ENCODE peak calls at places on chromosomes 11 and 22, in five cellular contexts. M, I, Q, V and S are unnamed samples.

GRCh38 chr11:17673951-17674350 is 45.4 kb upstream of the MYOD1 start:
- DNase-seq in M (no peak), I (no peak), Q (no peak), V (no peak), S (no peak)

GRCh38 chr22:49971232-49972162 is 10.9 kb downstream of the PIM3 start:
- DNase-seq in M (peak; percentile 90), I (no peak), Q (no peak), V (peak; percentile 22), S (no peak)

GRCh38 chr11:33735166-33735425 is 1.1 kb downstream of the CD59 start:
- DNase-seq in M (no peak), I (no peak), Q (no peak), V (no peak), S (no peak)

GRCh38 chr11:8283510-8284272 is 20.0 kb upstream of the LMO1 start:
- DNase-seq in M (peak; percentile 39), I (no peak), Q (no peak), V (no peak), S (no peak)

GRCh38 chr22:25848954-25849353 is 107.0 kb downstream of the MYO18B start:
- DNase-seq in M (no peak), I (no peak), Q (no peak), V (no peak), S (no peak)

GRCh38 chr11:79902493-79902892 is 461.7 kb upstream of the TENM4 start:
- DNase-seq in M (no peak), I (no peak), Q (no peak), V (no peak), S (no peak)

GRCh38 chr11:69481393-69481844 is at the start of gene LINC01488:
- DNase-seq in M (no peak), I (no peak), Q (no peak), V (no peak), S (no peak)

GRCh38 chr11:67303132-67303988 is at the start of gene SSH3:
- DNase-seq in M (peak; percentile 61), I (no peak), Q (no peak), V (peak; percentile 44), S (no peak)

GRCh38 chr11:84824624-84825023 is 802.5 kb downstream of the DLG2 start:
- DNase-seq in M (no peak), I (no peak), Q (no peak), V (no peak), S (no peak)

GRCh38 chr11:113721462-113722066 is 15.5 kb upstream of the TMPRSS5 start:
- DNase-seq in M (no peak), I (no peak), Q (no peak), V (no peak), S (no peak)

GRCh38 chr11:59281177-59281576 is 68.5 kb upstream of the MPEG1 start:
- DNase-seq in M (no peak), I (no peak), Q (no peak), V (no peak), S (no peak)

GRCh38 chr22:45903355-45904149 is 73.4 kb downstream of the WNT7B start:
- DNase-seq in M (peak; percentile 45), I (no peak), Q (no peak), V (no peak), S (no peak)

GRCh38 chr11:721347-721912 is 15.4 kb downstream of the EPS8L2 start:
- DNase-seq in M (no peak), I (no peak), Q (no peak), V (no peak), S (no peak)

GRCh38 chr11:90468923-90469322 is 246.1 kb upstream of the CHORDC1 start:
- DNase-seq in M (no peak), I (no peak), Q (no peak), V (no peak), S (peak; percentile 54)

GRCh38 chr11:114440971-114441810 is 1.9 kb downstream of the REXO2 start:
- DNase-seq in M (no peak), I (no peak), Q (no peak), V (no peak), S (no peak)

GRCh38 chr22:46049726-46050450 is 72.9 kb upstream of the WNT7B start:
- DNase-seq in M (peak; percentile 12), I (no peak), Q (no peak), V (no peak), S (no peak)

GRCh38 chr11:35523351-35523768 is 2.1 kb downstream of the PAMR1 start:
- DNase-seq in M (no peak), I (no peak), Q (no peak), V (no peak), S (no peak)

GRCh38 chr22:36470162-36470993 is 11.1 kb downstream of the TXN2 start:
- DNase-seq in M (peak; percentile 85), I (no peak), Q (peak; percentile 73), V (peak; percentile 72), S (peak; percentile 69)

GRCh38 chr11:73983764-73984543 is 1.3 kb upstream of the UCP2 start:
- DNase-seq in M (no peak), I (no peak), Q (no peak), V (no peak), S (no peak)

GRCh38 chr11:116240661-116241060 is 532.1 kb downstream of the BUD13 start:
- DNase-seq in M (no peak), I (no peak), Q (no peak), V (no peak), S (no peak)

GRCh38 chr11:128715691-128716153 is 21.9 kb downstream of the FLI1 start:
- DNase-seq in M (no peak), I (no peak), Q (no peak), V (no peak), S (no peak)

GRCh38 chr22:29719894-29720645 is at the start of gene CABP7:
- DNase-seq in M (no peak), I (no peak), Q (no peak), V (no peak), S (no peak)